ENCODE peak calls at places on chromosomes 5 and 9, in eight cellular contexts. I, T, N, D, Z, C, S and L are unnamed samples.

GRCh38 chr5:107253246-107253645 is 417.5 kb downstream of the EFNA5 start:
- DNase-seq in I (no peak), T (peak), N (no peak), D (no peak), Z (no peak), C (no peak), S (no peak), L (no peak)

GRCh38 chr5:8714197-8714596 is 831.7 kb downstream of the SEMA5A start:
- DNase-seq in I (no peak), T (no peak), N (no peak), D (no peak), Z (no peak), C (no peak), S (no peak), L (no peak)

GRCh38 chr5:119582987-119583386 is 46.4 kb upstream of the FAM170A start:
- DNase-seq in I (no peak), T (no peak), N (no peak), D (no peak), Z (no peak), C (no peak), S (no peak), L (no peak)

GRCh38 chr9:98603821-98604383 is 104.8 kb downstream of the GABBR2 start:
- DNase-seq in I (no peak), T (no peak), N (no peak), D (no peak), Z (no peak), C (no peak), S (no peak), L (no peak)

GRCh38 chr9:9004844-9005243 is 1205.3 kb upstream of the DMAC1 start:
- DNase-seq in I (no peak), T (no peak), N (no peak), D (no peak), Z (no peak), C (no peak), S (no peak), L (no peak)

GRCh38 chr5:427415-428087 is 15.4 kb upstream of the EXOC3 start:
- DNase-seq in I (no peak), T (no peak), N (no peak), D (no peak), Z (no peak), C (no peak), S (no peak), L (no peak)

GRCh38 chr9:120161801-120162200 is 418.2 kb downstream of the CDK5RAP2 start:
- DNase-seq in I (no peak), T (no peak), N (no peak), D (peak), Z (no peak), C (no peak), S (no peak), L (no peak)

GRCh38 chr5:61575103-61575502 is 243.0 kb downstream of the ZSWIM6 start:
- DNase-seq in I (no peak), T (peak), N (no peak), D (no peak), Z (no peak), C (no peak), S (peak), L (no peak)

GRCh38 chr5:98099448-98100105 is 673.9 kb upstream of the RGMB start:
- DNase-seq in I (no peak), T (peak), N (no peak), D (no peak), Z (no peak), C (no peak), S (no peak), L (no peak)

GRCh38 chr9:112487799-112488345 is 1.2 kb downstream of the KIAA1958 start:
- DNase-seq in I (no peak), T (no peak), N (no peak), D (no peak), Z (no peak), C (no peak), S (no peak), L (no peak)

GRCh38 chr5:172282277-172283019 is 1.1 kb downstream of the UBTD2 start:
- DNase-seq in I (no peak), T (peak), N (no peak), D (no peak), Z (no peak), C (no peak), S (no peak), L (no peak)

GRCh38 chr9:110918316-110919054 is 119.8 kb downstream of the LPAR1 start:
- DNase-seq in I (no peak), T (no peak), N (no peak), D (no peak), Z (no peak), C (no peak), S (peak), L (no peak)

GRCh38 chr9:108815156-108815555 is 40.6 kb downstream of the ACTL7B start:
- DNase-seq in I (no peak), T (no peak), N (no peak), D (no peak), Z (no peak), C (no peak), S (no peak), L (no peak)

GRCh38 chr9:1599961-1600360 is 415.2 kb upstream of the SMARCA2 start:
- DNase-seq in I (no peak), T (no peak), N (no peak), D (no peak), Z (no peak), C (no peak), S (no peak), L (no peak)

GRCh38 chr9:18185196-18185595 is 288.8 kb upstream of the ADAMTSL1 start:
- DNase-seq in I (no peak), T (no peak), N (no peak), D (no peak), Z (no peak), C (no peak), S (no peak), L (no peak)

GRCh38 chr9:26346942-26347477 is 545.6 kb downstream of the CAAP1 start:
- DNase-seq in I (no peak), T (no peak), N (no peak), D (no peak), Z (no peak), C (no peak), S (no peak), L (no peak)

GRCh38 chr5:133230823-133231578 is 179.2 kb downstream of the HSPA4 start:
- DNase-seq in I (no peak), T (no peak), N (no peak), D (peak), Z (no peak), C (no peak), S (no peak), L (no peak)

GRCh38 chr9:132235894-132236661 is 74.2 kb downstream of the NTNG2 start:
- DNase-seq in I (peak), T (peak), N (peak), D (no peak), Z (peak), C (no peak), S (peak), L (peak)

GRCh38 chr5:90386099-90386710 is 23.4 kb downstream of the CETN3 start:
- DNase-seq in I (no peak), T (peak), N (no peak), D (no peak), Z (no peak), C (no peak), S (no peak), L (no peak)

GRCh38 chr9:4170231-4170630 is 129.6 kb downstream of the GLIS3 start:
- DNase-seq in I (no peak), T (no peak), N (no peak), D (no peak), Z (no peak), C (no peak), S (no peak), L (no peak)

GRCh38 chr9:109022909-109023308 is 9.6 kb upstream of the CTNNAL1 start:
- DNase-seq in I (no peak), T (no peak), N (no peak), D (no peak), Z (no peak), C (no peak), S (no peak), L (no peak)

GRCh38 chr5:142896325-142897007 is 126.3 kb downstream of the ARHGAP26 start:
- DNase-seq in I (no peak), T (no peak), N (no peak), D (no peak), Z (no peak), C (no peak), S (no peak), L (no peak)

GRCh38 chr9:18385676-18386075 is 88.3 kb upstream of the ADAMTSL1 start:
- DNase-seq in I (no peak), T (no peak), N (no peak), D (no peak), Z (no peak), C (no peak), S (no peak), L (no peak)

GRCh38 chr9:12718482-12719026 is 25.4 kb downstream of the TYRP1 start:
- DNase-seq in I (no peak), T (peak), N (no peak), D (no peak), Z (no peak), C (no peak), S (no peak), L (no peak)

GRCh38 chr5:58666598-58667595 is 84.0 kb downstream of the RAB3C start:
- DNase-seq in I (no peak), T (peak), N (no peak), D (no peak), Z (no peak), C (no peak), S (no peak), L (no peak)

GRCh38 chr5:55480781-55481180 is 54.0 kb downstream of the PLPP1 start:
- DNase-seq in I (no peak), T (no peak), N (no peak), D (no peak), Z (no peak), C (no peak), S (peak), L (no peak)

DNA sequence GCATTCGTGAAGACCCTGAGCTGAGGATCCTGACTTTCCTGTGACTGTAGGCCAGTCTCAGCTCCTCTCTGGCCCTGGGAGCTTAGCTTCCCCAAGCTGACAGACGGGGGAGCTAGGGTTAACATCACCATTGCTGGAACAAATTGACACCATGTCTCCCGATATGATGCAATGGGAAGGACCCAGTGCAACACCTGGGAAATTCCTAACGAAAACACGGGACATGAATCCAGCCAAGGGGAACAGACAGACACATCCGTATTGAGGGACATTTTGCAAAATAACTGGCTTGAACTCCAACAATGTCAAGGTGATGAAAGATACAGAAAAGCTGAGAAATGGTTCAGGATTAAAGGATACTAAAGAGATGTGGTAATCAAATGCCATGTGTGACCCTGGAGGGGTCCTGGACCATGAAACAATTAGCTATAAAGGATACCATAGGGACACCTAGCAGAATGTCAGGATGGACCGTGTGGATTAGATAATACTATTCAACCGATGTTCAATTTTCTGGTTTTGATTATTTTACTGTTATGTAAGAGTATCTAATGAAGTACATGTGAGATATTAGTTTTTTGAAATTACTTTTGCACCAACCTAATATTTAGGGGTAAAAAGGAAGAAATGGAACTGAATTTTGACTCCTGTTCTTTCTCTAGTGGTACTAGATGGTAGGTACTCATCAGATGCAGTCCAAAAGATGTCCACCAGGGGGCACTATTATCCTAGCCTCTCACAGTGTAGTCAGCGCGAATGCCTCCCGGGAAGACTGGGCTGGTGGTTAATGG is 52.7 kb downstream of the NDST1 start:
- DNase-seq in I (peak), T (peak), N (peak), D (no peak), Z (no peak), C (peak), S (peak), L (peak)
- TF ChIP-seq CTCF in I (peak), T (peak), N (peak), D (peak), Z (peak), C (peak), S (peak), L (peak)

DNA sequence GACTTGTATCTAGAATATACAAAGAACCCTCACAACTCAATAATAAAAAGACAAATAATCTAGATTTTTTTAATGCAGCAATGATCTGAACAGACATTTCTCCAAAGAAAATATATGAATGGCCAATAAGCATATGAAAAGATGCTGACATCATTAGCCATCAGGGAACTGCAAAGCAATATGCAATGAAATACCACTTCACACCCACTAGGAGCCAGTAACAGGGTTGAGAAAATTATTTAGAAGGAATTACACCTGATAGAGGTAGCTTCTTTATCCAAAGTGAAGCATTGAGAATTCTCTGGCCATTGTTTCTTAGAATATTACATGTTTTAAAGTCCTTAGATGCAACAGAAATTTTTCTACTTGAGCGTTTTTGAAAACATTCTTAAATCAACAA is 316.9 kb downstream of the KCNN2 start:
- DNase-seq in I (no peak), T (no peak), N (no peak), D (no peak), Z (no peak), C (no peak), S (no peak), L (no peak)
- TF ChIP-seq CTCF in I (no peak), T (no peak), N (peak), D (no peak), Z (no peak), C (no peak), S (no peak), L (no peak)

GRCh38 chr9:91825422-91825821 is 124.6 kb downstream of the ROR2 start:
- DNase-seq in I (no peak), T (no peak), N (no peak), D (no peak), Z (no peak), C (no peak), S (no peak), L (no peak)
- TF ChIP-seq CTCF in I (no peak), T (no peak), N (no peak), D (no peak), Z (no peak), C (no peak), S (no peak), L (no peak)

GRCh38 chr9:129572517-129572916 is 48.4 kb downstream of the C9orf50 start:
- DNase-seq in I (no peak), T (no peak), N (no peak), D (peak), Z (no peak), C (no peak), S (no peak), L (no peak)
- TF ChIP-seq CTCF in I (no peak), T (no peak), N (no peak), D (no peak), Z (no peak), C (no peak), S (no peak), L (no peak)

DNA sequence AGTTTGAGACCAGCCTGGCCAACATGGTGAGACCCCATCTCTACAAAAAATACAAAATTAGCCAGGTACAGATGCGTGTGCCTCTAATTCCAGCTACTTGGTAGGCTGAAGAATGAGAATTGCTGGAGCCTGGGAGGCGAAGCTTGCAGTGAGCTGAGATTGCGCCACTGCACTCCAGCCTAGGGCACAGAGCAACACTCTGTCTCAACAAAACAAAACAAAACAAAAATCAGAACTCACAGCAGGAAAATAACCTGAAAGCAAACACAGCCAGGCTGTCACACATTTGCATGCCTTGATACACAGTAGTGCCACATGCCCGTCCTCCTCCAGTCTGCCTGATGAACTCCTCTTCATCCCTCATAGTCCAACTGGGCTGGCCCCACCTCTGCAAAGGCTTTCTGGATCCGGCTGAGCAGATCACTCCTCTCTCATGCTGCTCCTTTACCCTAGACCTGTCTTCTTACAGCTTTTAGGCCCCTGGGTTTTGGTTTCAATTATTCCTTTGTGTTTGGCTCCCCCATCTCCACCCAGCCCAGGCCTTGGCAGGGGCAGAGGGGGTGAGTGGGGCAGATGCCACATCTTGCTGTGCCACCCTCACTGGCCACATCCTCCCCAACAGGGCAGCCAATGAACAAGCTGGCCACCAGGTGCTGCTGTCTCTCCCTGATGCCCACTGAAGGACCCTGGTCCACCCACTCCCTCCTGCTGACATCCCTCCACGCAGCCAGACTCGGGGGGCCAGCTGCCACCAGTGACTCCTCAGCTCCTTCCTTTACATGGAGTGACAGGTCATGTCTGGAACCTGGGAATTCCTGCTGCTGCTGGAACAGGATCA is 62.0 kb upstream of the GGTA1 start:
- DNase-seq in I (no peak), T (no peak), N (no peak), D (no peak), Z (no peak), C (no peak), S (no peak), L (no peak)
- TF ChIP-seq CTCF in I (peak), T (no peak), N (no peak), D (no peak), Z (peak), C (no peak), S (no peak), L (no peak)

DNA sequence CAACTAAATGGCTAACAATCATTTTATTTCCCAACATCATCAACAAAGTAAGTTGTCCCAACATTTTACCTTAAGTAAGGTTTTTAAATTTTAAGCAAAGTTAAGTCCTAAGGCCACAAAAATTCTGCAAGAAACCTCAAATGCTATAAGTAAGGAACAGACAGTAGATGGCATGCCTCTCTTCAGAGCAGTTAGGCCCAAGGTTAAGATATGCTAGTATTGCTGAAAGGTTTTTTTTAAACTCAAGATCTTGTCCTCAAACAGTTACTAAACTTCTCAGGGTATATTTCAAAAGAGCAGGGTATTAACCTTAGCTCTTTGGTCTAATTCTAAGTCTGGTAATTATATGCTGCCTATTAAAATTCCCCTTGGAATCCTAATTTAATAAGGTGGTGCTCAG is 35.1 kb downstream of the PJA2 start:
- DNase-seq in I (no peak), T (no peak), N (no peak), D (no peak), Z (no peak), C (no peak), S (no peak), L (no peak)
- TF ChIP-seq CTCF in I (no peak), T (no peak), N (no peak), D (no peak), Z (no peak), C (no peak), S (no peak), L (no peak)

DNA sequence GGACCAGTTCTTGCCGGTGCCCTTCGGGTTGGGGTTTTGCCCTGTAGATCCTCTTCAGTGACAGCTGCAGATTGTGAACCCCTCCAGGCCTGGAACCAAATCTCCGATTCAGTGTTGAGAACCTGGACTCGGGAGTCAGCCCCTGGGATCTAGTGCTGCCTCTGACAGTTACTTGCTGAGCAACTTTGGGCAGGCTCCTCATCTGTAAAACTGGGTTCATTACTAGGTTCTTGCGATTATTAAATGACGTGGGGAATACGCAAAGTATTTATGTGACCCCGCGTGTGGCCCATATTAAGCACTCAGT is 600 bp downstream of the ERCC6L2 start:
- DNase-seq in I (no peak), T (no peak), N (no peak), D (no peak), Z (no peak), C (no peak), S (no peak), L (no peak)
- TF ChIP-seq CTCF in I (no peak), T (no peak), N (no peak), D (no peak), Z (no peak), C (no peak), S (no peak), L (no peak)